ENCODE peak calls at places on chromosomes 7 and 10, in four cellular contexts. One of them, this sample, is unnamed.

GRCh38 chr7:44466300-44467216 is 23.9 kb downstream of the NUDCD3 start:
- DNase-seq in LHCN-M2: peak; percentile 71
- DNase-seq in NCI-H1092: no peak
- DNase-seq in caudate nucleus: no peak
- DNase-seq in this sample: no peak

GRCh38 chr7:119963654-119964053 is 309.3 kb upstream of the KCND2 start:
- DNase-seq in LHCN-M2: peak; percentile 32
- DNase-seq in NCI-H1092: no peak
- DNase-seq in caudate nucleus: no peak
- DNase-seq in this sample: no peak

GRCh38 chr7:746074-747061 is 19.3 kb upstream of the PRKAR1B start:
- DNase-seq in LHCN-M2: no peak
- DNase-seq in NCI-H1092: no peak
- DNase-seq in caudate nucleus: no peak
- DNase-seq in this sample: no peak

GRCh38 chr10:87818505-87819273 is 663 bp upstream of the ATAD1 start:
- DNase-seq in LHCN-M2: peak; percentile 44
- DNase-seq in NCI-H1092: peak; percentile 2
- DNase-seq in caudate nucleus: peak; percentile 23
- DNase-seq in this sample: peak; percentile 40

GRCh38 chr7:107441576-107442422 is 28.1 kb upstream of the GPR22 start:
- DNase-seq in LHCN-M2: peak; percentile 23
- DNase-seq in NCI-H1092: no peak
- DNase-seq in caudate nucleus: no peak
- DNase-seq in this sample: no peak

GRCh38 chr10:88456730-88457129 is 126.4 kb downstream of the RNLS start:
- DNase-seq in LHCN-M2: peak; percentile 68
- DNase-seq in NCI-H1092: no peak
- DNase-seq in caudate nucleus: no peak
- DNase-seq in this sample: no peak

GRCh38 chr7:7739718-7740355 is 21.4 kb upstream of the RPA3 start:
- DNase-seq in LHCN-M2: no peak
- DNase-seq in NCI-H1092: no peak
- DNase-seq in caudate nucleus: no peak
- DNase-seq in this sample: no peak

GRCh38 chr10:19952103-19952502 is 135.9 kb downstream of the PLXDC2 start:
- DNase-seq in LHCN-M2: no peak
- DNase-seq in NCI-H1092: no peak
- DNase-seq in caudate nucleus: no peak
- DNase-seq in this sample: no peak

GRCh38 chr7:90824386-90825307 is 228.5 kb downstream of the CDK14 start:
- DNase-seq in LHCN-M2: peak; percentile 64
- DNase-seq in NCI-H1092: no peak
- DNase-seq in caudate nucleus: no peak
- DNase-seq in this sample: no peak

GRCh38 chr7:75649462-75649861 is 89.3 kb downstream of the HIP1 start:
- DNase-seq in LHCN-M2: no peak
- DNase-seq in NCI-H1092: peak; percentile 22
- DNase-seq in caudate nucleus: no peak
- DNase-seq in this sample: no peak

GRCh38 chr7:112068967-112069366 is 137.2 kb downstream of the DOCK4 start:
- DNase-seq in LHCN-M2: no peak
- DNase-seq in NCI-H1092: no peak
- DNase-seq in caudate nucleus: no peak
- DNase-seq in this sample: no peak

GRCh38 chr7:138981332-138982203 is at the start of gene KIAA1549:
- DNase-seq in LHCN-M2: peak; percentile 64
- DNase-seq in NCI-H1092: peak; percentile 62
- DNase-seq in caudate nucleus: no peak
- DNase-seq in this sample: peak; percentile 24

GRCh38 chr7:144854839-144855424 is 19.1 kb upstream of the TPK1 start:
- DNase-seq in LHCN-M2: peak; percentile 31
- DNase-seq in NCI-H1092: peak; percentile 50
- DNase-seq in caudate nucleus: no peak
- DNase-seq in this sample: no peak

GRCh38 chr10:47306429-47307210 is 6.6 kb downstream of the GDF10 start:
- DNase-seq in LHCN-M2: no peak
- DNase-seq in NCI-H1092: no peak
- DNase-seq in caudate nucleus: no peak
- DNase-seq in this sample: no peak

This sample was measured in occipital lobe.